ENCODE peak calls at places on chromosomes 5 and 9, in six cellular contexts. P, W, T, Z, J and Q are unnamed samples.

GRCh38 chr5:159240301-159240870 is 22.7 kb upstream of the UBLCP1 start:
- DNase-seq in P (no peak), W (no peak), T (no peak), Z (no peak), J (no peak), Q (no peak)

GRCh38 chr9:70563010-70563409 is 148.6 kb upstream of the KLF9 start:
- DNase-seq in P (no peak), W (no peak), T (no peak), Z (no peak), J (no peak), Q (no peak)

GRCh38 chr9:88339322-88339721 is 48.9 kb upstream of the SPIN1 start:
- DNase-seq in P (no peak), W (no peak), T (no peak), Z (no peak), J (no peak), Q (no peak)

GRCh38 chr5:147037517-147038205 is 159.1 kb upstream of the PPP2R2B start:
- DNase-seq in P (no peak), W (no peak), T (no peak), Z (peak), J (no peak), Q (no peak)

GRCh38 chr5:72379936-72380335 is 59.8 kb downstream of the PTCD2 start:
- DNase-seq in P (no peak), W (no peak), T (no peak), Z (no peak), J (no peak), Q (no peak)

GRCh38 chr5:164002653-164003052 is 497.2 kb downstream of the MAT2B start:
- DNase-seq in P (no peak), W (no peak), T (no peak), Z (no peak), J (no peak), Q (no peak)

GRCh38 chr9:96382175-96382574 is 1.3 kb downstream of the SLC35D2 start:
- DNase-seq in P (no peak), W (peak), T (no peak), Z (peak), J (no peak), Q (no peak)

GRCh38 chr5:43839218-43839617 is 236.2 kb downstream of the NNT start:
- DNase-seq in P (no peak), W (no peak), T (no peak), Z (no peak), J (no peak), Q (no peak)

GRCh38 chr9:88425538-88425950 is 37.3 kb downstream of the SPIN1 start:
- DNase-seq in P (no peak), W (no peak), T (no peak), Z (no peak), J (no peak), Q (no peak)

GRCh38 chr9:135275163-135275925 is 187.9 kb downstream of the OLFM1 start:
- DNase-seq in P (no peak), W (no peak), T (no peak), Z (no peak), J (no peak), Q (no peak)

GRCh38 chr9:89349607-89350006 is 31.3 kb downstream of the SECISBP2 start:
- DNase-seq in P (no peak), W (no peak), T (no peak), Z (no peak), J (no peak), Q (no peak)

GRCh38 chr9:137986268-137987099 is 108.9 kb downstream of the CACNA1B start:
- DNase-seq in P (no peak), W (no peak), T (peak), Z (no peak), J (no peak), Q (no peak)

GRCh38 chr9:121298689-121299112 is 30.7 kb downstream of the GSN start:
- DNase-seq in P (no peak), W (peak), T (no peak), Z (no peak), J (no peak), Q (no peak)

GRCh38 chr9:89916001-89916635 is 311.3 kb downstream of the GADD45G start:
- DNase-seq in P (no peak), W (no peak), T (no peak), Z (no peak), J (no peak), Q (peak)

GRCh38 chr5:156920042-156920860 is 42.8 kb downstream of the TIMD4 start:
- DNase-seq in P (no peak), W (no peak), T (no peak), Z (no peak), J (peak), Q (no peak)

GRCh38 chr5:3153226-3153858 is 401.9 kb upstream of the IRX2 start:
- DNase-seq in P (no peak), W (no peak), T (no peak), Z (no peak), J (no peak), Q (no peak)

GRCh38 chr5:120550358-120550757 is 86.3 kb downstream of the PRR16 start:
- DNase-seq in P (no peak), W (no peak), T (no peak), Z (no peak), J (no peak), Q (no peak)

GRCh38 chr5:151067632-151068031 is 13.2 kb downstream of the TNIP1 start:
- DNase-seq in P (no peak), W (no peak), T (no peak), Z (no peak), J (no peak), Q (no peak)

GRCh38 chr5:78331523-78332080 is 28.8 kb upstream of the SCAMP1 start:
- DNase-seq in P (no peak), W (peak), T (no peak), Z (no peak), J (no peak), Q (no peak)

GRCh38 chr5:74543162-74543995 is 97.1 kb downstream of the ENC1 start:
- DNase-seq in P (peak), W (no peak), T (no peak), Z (peak), J (no peak), Q (peak)
- TF ChIP-seq YY1 in P (peak), W (no peak), T (no peak), Z (no peak), J (no peak), Q (no peak)

GRCh38 chr5:136042665-136043121 is 13.9 kb downstream of the TGFBI start:
- DNase-seq in P (no peak), W (peak), T (no peak), Z (no peak), J (no peak), Q (no peak)
- TF ChIP-seq YY1 in P (no peak), W (no peak), T (no peak), Z (no peak), J (no peak), Q (no peak)

GRCh38 chr5:149708981-149709594 is 21.0 kb upstream of the PPARGC1B start:
- DNase-seq in P (no peak), W (no peak), T (peak), Z (no peak), J (no peak), Q (no peak)
- TF ChIP-seq YY1 in P (no peak), W (no peak), T (no peak), Z (no peak), J (no peak), Q (no peak)

DNA sequence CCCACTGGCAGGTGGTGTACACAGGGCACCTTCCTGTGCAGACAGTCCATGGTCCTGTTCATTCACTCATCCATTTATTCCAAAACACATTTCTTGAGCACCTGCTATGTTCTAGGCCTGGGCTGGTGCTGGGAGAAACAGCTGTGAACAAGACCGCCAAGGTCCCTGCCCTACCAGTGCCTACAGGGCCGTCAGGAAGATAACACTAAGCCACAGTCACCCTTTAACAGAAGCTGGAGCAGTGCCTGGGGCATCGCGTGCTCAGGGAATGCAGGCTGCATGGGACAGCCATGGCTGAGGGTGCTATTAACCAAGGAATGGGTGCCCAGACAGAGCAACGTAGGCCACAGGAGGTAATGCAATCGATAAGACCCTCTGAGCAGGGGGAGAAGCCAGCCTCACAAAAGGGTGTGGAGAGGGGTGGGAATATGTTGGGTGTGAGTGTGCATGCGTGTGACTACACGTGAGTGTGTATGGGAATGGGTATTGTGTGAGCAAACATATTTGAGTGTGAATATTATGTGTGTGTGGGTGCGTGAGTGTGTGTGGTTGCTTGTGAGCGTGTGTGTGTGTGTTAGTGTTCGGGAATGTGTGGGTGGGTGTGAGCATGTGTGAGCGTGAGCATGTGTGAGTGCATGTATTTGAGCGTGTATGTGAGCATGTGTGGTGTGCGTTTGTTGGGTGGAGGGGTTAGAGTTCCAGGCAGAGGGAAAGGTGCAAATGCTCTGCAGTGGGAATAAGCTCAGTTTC is 19.1 kb downstream of the DUSP1 start:
- DNase-seq in P (no peak), W (no peak), T (no peak), Z (no peak), J (no peak), Q (no peak)
- TF ChIP-seq YY1 in P (no peak), W (no peak), T (no peak), Z (no peak), J (no peak), Q (no peak)

GRCh38 chr5:102638912-102639652 is 116.0 kb upstream of the PAM start:
- DNase-seq in P (no peak), W (no peak), T (no peak), Z (no peak), J (no peak), Q (no peak)
- TF ChIP-seq YY1 in P (no peak), W (no peak), T (no peak), Z (no peak), J (no peak), Q (no peak)

GRCh38 chr5:137754236-137754960 is at the start of gene HNRNPA0:
- DNase-seq in P (peak), W (peak), T (peak), Z (peak), J (peak), Q (peak)

GRCh38 chr5:137751869-137752491 is 2.2 kb downstream of the HNRNPA0 start:
- DNase-seq in P (peak), W (peak), T (no peak), Z (peak), J (no peak), Q (no peak)

GRCh38 chr5:137753227-137753985 is 757 bp downstream of the HNRNPA0 start:
- DNase-seq in P (peak), W (no peak), T (no peak), Z (no peak), J (no peak), Q (no peak)

GRCh38 chr5:137753986-137754235 is 252 bp downstream of the HNRNPA0 start:
- DNase-seq in P (no peak), W (no peak), T (no peak), Z (no peak), J (no peak), Q (no peak)

DNA sequence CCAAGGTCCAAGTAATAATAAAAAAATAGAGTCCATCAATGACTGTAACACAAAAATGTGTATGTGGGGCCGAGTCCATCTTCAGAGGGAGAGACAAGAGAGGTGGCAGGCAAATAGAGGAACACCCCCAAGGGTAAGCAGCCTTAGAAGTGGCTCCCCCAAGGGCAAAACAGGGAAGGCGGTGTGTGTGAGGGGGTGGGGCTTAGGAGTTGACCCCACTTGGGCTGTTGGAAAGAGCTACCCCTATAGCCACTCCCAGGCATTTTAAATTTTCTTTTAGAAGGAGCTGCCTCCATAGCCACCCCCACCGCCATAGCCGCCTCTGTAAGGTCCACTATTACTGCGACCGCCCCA is 1.3 kb downstream of the HNRNPA0 start:
- DNase-seq in P (no peak), W (peak), T (peak), Z (no peak), J (no peak), Q (no peak)
- TF ChIP-seq YY1 in P (no peak), W (no peak), T (no peak), Z (no peak), J (no peak), Q (no peak)

GRCh38 chr5:133819977-133820471 is 148.4 kb downstream of the C5orf15 start:
- DNase-seq in P (no peak), W (no peak), T (no peak), Z (no peak), J (no peak), Q (no peak)
- TF ChIP-seq YY1 in P (no peak), W (no peak), T (no peak), Z (no peak), J (no peak), Q (no peak)

DNA sequence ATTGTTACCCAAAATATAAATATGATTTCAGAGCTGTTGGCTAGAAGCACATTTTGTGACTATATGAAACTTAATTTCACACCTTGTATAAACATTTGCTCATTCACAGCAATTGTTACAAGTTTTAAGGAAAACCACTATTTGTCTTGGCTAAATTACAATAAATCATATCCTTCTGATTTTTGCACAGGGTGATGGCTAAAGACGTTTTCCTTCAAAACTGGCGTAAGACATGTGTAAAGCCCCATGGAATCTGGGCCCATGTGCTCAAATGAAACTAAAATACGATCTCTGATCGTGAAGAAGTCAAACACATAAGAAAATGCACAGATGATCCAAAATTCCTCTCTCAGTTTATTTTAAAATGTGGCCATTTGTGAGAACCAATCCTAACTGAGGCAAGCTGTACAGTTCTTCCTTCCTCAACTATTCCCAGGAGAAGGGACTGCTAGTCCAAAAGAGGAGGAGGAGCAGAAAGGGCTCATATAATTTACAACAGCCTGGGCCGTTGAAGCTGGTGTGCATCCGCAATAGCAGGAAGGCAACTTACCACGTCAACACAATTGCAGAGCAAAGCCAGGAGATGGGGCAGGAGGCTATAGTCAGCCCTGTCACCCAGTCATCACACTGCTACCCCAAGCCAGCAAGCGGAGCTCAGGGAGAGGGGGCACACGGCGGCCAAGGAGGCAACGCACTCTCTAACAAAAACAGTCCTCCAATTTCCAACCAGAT is 98.4 kb downstream of the MED27 start:
- DNase-seq in P (no peak), W (no peak), T (no peak), Z (no peak), J (no peak), Q (no peak)
- TF ChIP-seq YY1 in P (no peak), W (no peak), T (no peak), Z (no peak), J (no peak), Q (no peak)

GRCh38 chr5:155620819-155621410 is 607.4 kb downstream of the KIF4B start:
- DNase-seq in P (no peak), W (no peak), T (peak), Z (no peak), J (no peak), Q (no peak)

DNA sequence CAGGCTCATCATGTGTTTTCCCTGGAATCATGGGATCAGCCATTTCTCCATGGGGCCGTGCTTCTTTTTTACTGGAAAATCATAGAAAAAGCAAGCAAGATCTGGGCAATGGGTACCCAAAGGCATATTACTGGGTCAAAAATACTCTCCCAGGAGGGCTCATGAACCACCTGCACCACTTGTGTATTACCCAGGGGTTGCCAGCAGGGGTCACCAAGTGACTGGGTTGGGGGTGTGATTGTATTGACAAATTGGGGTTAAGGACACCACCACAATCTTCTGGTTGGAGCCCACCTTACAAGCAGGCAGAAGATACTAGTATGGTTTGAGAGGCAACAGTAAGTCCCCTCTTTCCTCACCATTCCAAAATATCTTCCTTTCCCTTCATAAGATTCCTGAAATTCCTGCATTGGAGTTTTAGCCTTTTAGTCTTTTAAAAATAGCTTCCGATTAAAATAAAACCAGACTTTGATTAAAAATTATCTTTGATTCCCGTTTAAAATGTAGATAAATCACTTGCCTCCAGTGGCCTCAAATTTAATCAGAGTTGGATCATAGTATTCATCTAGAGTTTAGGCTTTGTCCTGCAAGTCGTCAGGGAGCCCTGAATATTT is 603.3 kb downstream of the KIF4B start:
- DNase-seq in P (peak), W (peak), T (peak), Z (no peak), J (no peak), Q (peak)
- TF ChIP-seq YY1 in P (no peak), W (no peak), T (no peak), Z (no peak), J (no peak), Q (no peak)

DNA sequence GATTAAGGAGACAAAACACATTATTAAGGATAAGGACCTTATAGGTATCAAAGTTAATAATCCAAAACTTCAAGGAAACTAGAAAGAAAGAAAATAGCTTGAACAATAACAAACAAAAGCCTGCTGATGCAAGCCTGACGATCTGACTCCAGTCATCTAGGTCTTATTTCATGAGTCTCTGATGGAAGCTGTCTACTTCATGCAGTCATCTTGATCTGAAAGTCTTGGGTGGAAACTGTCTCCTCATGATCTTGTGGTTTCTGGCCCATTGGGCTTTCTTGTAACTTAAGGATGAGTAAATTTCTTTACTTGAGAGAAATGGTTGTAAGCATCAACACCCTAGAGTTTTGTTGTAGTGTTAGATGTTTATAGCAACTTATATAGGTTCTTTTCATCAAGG is 20.6 kb upstream of the PSIP1 start:
- DNase-seq in P (no peak), W (no peak), T (no peak), Z (no peak), J (no peak), Q (no peak)
- TF ChIP-seq YY1 in P (no peak), W (no peak), T (no peak), Z (no peak), J (no peak), Q (no peak)